ENCODE peak calls at places on chromosome 4, in six cellular contexts. One of them, this sample, is unnamed.

GRCh38 chr4:169417629-169418282 is 147.0 kb upstream of the SH3RF1 start:
- DNase-seq in foreskin fibroblast: no peak
- DNase-seq in fibroblast of lung: no peak
- DNase-seq in cardiac fibroblast: no peak
- DNase-seq in left cardiac atrium: no peak
- DNase-seq in HCT116: no peak
- DNase-seq in this sample: no peak

GRCh38 chr4:106201373-106201772 is 114.6 kb downstream of the TBCK start:
- DNase-seq in foreskin fibroblast: peak
- DNase-seq in fibroblast of lung: peak
- DNase-seq in cardiac fibroblast: peak
- DNase-seq in left cardiac atrium: no peak
- DNase-seq in HCT116: no peak
- DNase-seq in this sample: peak

GRCh38 chr4:143411527-143412480 is 75.1 kb downstream of the GAB1 start:
- DNase-seq in foreskin fibroblast: peak
- DNase-seq in fibroblast of lung: peak
- DNase-seq in cardiac fibroblast: peak
- DNase-seq in left cardiac atrium: no peak
- DNase-seq in HCT116: no peak
- DNase-seq in this sample: peak

GRCh38 chr4:3613980-3614730 is 81.9 kb upstream of the LRPAP1 start:
- DNase-seq in foreskin fibroblast: no peak
- DNase-seq in fibroblast of lung: no peak
- DNase-seq in cardiac fibroblast: peak
- DNase-seq in left cardiac atrium: no peak
- DNase-seq in HCT116: no peak
- DNase-seq in this sample: no peak

GRCh38 chr4:113747949-113748348 is 13.6 kb downstream of the CAMK2D start:
- DNase-seq in foreskin fibroblast: no peak
- DNase-seq in fibroblast of lung: no peak
- DNase-seq in cardiac fibroblast: no peak
- DNase-seq in left cardiac atrium: no peak
- DNase-seq in HCT116: no peak
- DNase-seq in this sample: no peak

GRCh38 chr4:168887809-168888208 is 122.2 kb downstream of the CBR4 start:
- DNase-seq in foreskin fibroblast: no peak
- DNase-seq in fibroblast of lung: no peak
- DNase-seq in cardiac fibroblast: no peak
- DNase-seq in left cardiac atrium: no peak
- DNase-seq in HCT116: no peak
- DNase-seq in this sample: peak

GRCh38 chr4:15777697-15778096 is 431 bp upstream of the CD38 start:
- DNase-seq in foreskin fibroblast: no peak
- DNase-seq in fibroblast of lung: no peak
- DNase-seq in cardiac fibroblast: no peak
- DNase-seq in left cardiac atrium: no peak
- DNase-seq in HCT116: no peak
- DNase-seq in this sample: no peak

GRCh38 chr4:10891866-10892265 is 207.3 kb upstream of the CLNK start:
- DNase-seq in foreskin fibroblast: no peak
- DNase-seq in fibroblast of lung: no peak
- DNase-seq in cardiac fibroblast: no peak
- DNase-seq in left cardiac atrium: no peak
- DNase-seq in HCT116: no peak
- DNase-seq in this sample: no peak

GRCh38 chr4:173520921-173521473 is 9.0 kb downstream of the HAND2 start:
- DNase-seq in foreskin fibroblast: no peak
- DNase-seq in fibroblast of lung: no peak
- DNase-seq in cardiac fibroblast: peak
- DNase-seq in left cardiac atrium: peak
- DNase-seq in HCT116: no peak
- DNase-seq in this sample: no peak

GRCh38 chr4:141730805-141731204 is 94.4 kb downstream of the IL15 start:
- DNase-seq in foreskin fibroblast: peak
- DNase-seq in fibroblast of lung: no peak
- DNase-seq in cardiac fibroblast: no peak
- DNase-seq in left cardiac atrium: no peak
- DNase-seq in HCT116: no peak
- DNase-seq in this sample: peak

GRCh38 chr4:150781108-150781663 is 199.2 kb downstream of the MAB21L2 start:
- DNase-seq in foreskin fibroblast: no peak
- DNase-seq in fibroblast of lung: no peak
- DNase-seq in cardiac fibroblast: no peak
- DNase-seq in left cardiac atrium: no peak
- DNase-seq in HCT116: no peak
- DNase-seq in this sample: no peak

GRCh38 chr4:118033148-118034060 is 882 bp upstream of the NDST3 start:
- DNase-seq in foreskin fibroblast: peak
- DNase-seq in fibroblast of lung: peak
- DNase-seq in cardiac fibroblast: peak
- DNase-seq in left cardiac atrium: peak
- DNase-seq in HCT116: peak
- DNase-seq in this sample: peak

GRCh38 chr4:186297013-186297645 is 31.1 kb downstream of the F11 start:
- DNase-seq in foreskin fibroblast: peak
- DNase-seq in fibroblast of lung: peak
- DNase-seq in cardiac fibroblast: peak
- DNase-seq in left cardiac atrium: no peak
- DNase-seq in HCT116: peak
- DNase-seq in this sample: peak

GRCh38 chr4:27684501-27685077 is 823.9 kb downstream of the STIM2 start:
- DNase-seq in foreskin fibroblast: peak
- DNase-seq in fibroblast of lung: peak
- DNase-seq in cardiac fibroblast: peak
- DNase-seq in left cardiac atrium: peak
- DNase-seq in HCT116: peak
- DNase-seq in this sample: peak

GRCh38 chr4:4256799-4257198 is 8.8 kb upstream of the TMEM128 start:
- DNase-seq in foreskin fibroblast: no peak
- DNase-seq in fibroblast of lung: no peak
- DNase-seq in cardiac fibroblast: no peak
- DNase-seq in left cardiac atrium: peak
- DNase-seq in HCT116: no peak
- DNase-seq in this sample: no peak

GRCh38 chr4:183729069-183729406 is 69.9 kb downstream of the TRAPPC11 start:
- DNase-seq in foreskin fibroblast: no peak
- DNase-seq in fibroblast of lung: no peak
- DNase-seq in cardiac fibroblast: no peak
- DNase-seq in left cardiac atrium: no peak
- DNase-seq in HCT116: no peak
- DNase-seq in this sample: no peak

GRCh38 chr4:122602277-122603142 is 18.4 kb downstream of the IL21 start:
- DNase-seq in foreskin fibroblast: peak
- DNase-seq in fibroblast of lung: peak
- DNase-seq in cardiac fibroblast: peak
- DNase-seq in left cardiac atrium: no peak
- DNase-seq in HCT116: peak
- DNase-seq in this sample: peak

GRCh38 chr4:84379881-84380618 is 119.0 kb downstream of the NKX6-1 start:
- DNase-seq in foreskin fibroblast: peak
- DNase-seq in fibroblast of lung: peak
- DNase-seq in cardiac fibroblast: peak
- DNase-seq in left cardiac atrium: no peak
- DNase-seq in HCT116: no peak
- DNase-seq in this sample: peak

GRCh38 chr4:5460106-5460801 is 248.1 kb downstream of the EVC2 start:
- DNase-seq in foreskin fibroblast: peak
- DNase-seq in fibroblast of lung: peak
- DNase-seq in cardiac fibroblast: peak
- DNase-seq in left cardiac atrium: no peak
- DNase-seq in HCT116: peak
- DNase-seq in this sample: peak

GRCh38 chr4:4408576-4409335 is 21.9 kb downstream of the NSG1 start:
- DNase-seq in foreskin fibroblast: no peak
- DNase-seq in fibroblast of lung: no peak
- DNase-seq in cardiac fibroblast: no peak
- DNase-seq in left cardiac atrium: no peak
- DNase-seq in HCT116: peak
- DNase-seq in this sample: no peak

GRCh38 chr4:47287735-47288134 is 175.8 kb downstream of the COMMD8 start:
- DNase-seq in foreskin fibroblast: peak
- DNase-seq in fibroblast of lung: peak
- DNase-seq in cardiac fibroblast: peak
- DNase-seq in left cardiac atrium: no peak
- DNase-seq in HCT116: no peak
- DNase-seq in this sample: peak

GRCh38 chr4:140095694-140096482 is 58.1 kb downstream of the MAML3 start:
- DNase-seq in foreskin fibroblast: peak
- DNase-seq in fibroblast of lung: peak
- DNase-seq in cardiac fibroblast: peak
- DNase-seq in left cardiac atrium: peak
- DNase-seq in HCT116: peak
- DNase-seq in this sample: peak

GRCh38 chr4:64598068-64598467 is 188.8 kb upstream of the TECRL start:
- DNase-seq in foreskin fibroblast: no peak
- DNase-seq in fibroblast of lung: no peak
- DNase-seq in cardiac fibroblast: no peak
- DNase-seq in left cardiac atrium: no peak
- DNase-seq in HCT116: no peak
- DNase-seq in this sample: no peak

GRCh38 chr4:17059192-17059634 is 160.8 kb upstream of the LDB2 start:
- DNase-seq in foreskin fibroblast: peak
- DNase-seq in fibroblast of lung: peak
- DNase-seq in cardiac fibroblast: peak
- DNase-seq in left cardiac atrium: no peak
- DNase-seq in HCT116: no peak
- DNase-seq in this sample: peak

GRCh38 chr4:109232666-109233065 is 69.8 kb downstream of the COL25A1 start:
- DNase-seq in foreskin fibroblast: peak
- DNase-seq in fibroblast of lung: no peak
- DNase-seq in cardiac fibroblast: no peak
- DNase-seq in left cardiac atrium: no peak
- DNase-seq in HCT116: no peak
- DNase-seq in this sample: no peak

GRCh38 chr4:22672519-22672918 is 20.2 kb upstream of the GBA3 start:
- DNase-seq in foreskin fibroblast: no peak
- DNase-seq in fibroblast of lung: no peak
- DNase-seq in cardiac fibroblast: no peak
- DNase-seq in left cardiac atrium: no peak
- DNase-seq in HCT116: no peak
- DNase-seq in this sample: no peak

GRCh38 chr4:81260443-81261102 is 45.6 kb upstream of the PRKG2 start:
- DNase-seq in foreskin fibroblast: no peak
- DNase-seq in fibroblast of lung: no peak
- DNase-seq in cardiac fibroblast: no peak
- DNase-seq in left cardiac atrium: no peak
- DNase-seq in HCT116: no peak
- DNase-seq in this sample: peak

GRCh38 chr4:3706565-3707422 is 59.4 kb upstream of the ADRA2C start:
- DNase-seq in foreskin fibroblast: no peak
- DNase-seq in fibroblast of lung: no peak
- DNase-seq in cardiac fibroblast: no peak
- DNase-seq in left cardiac atrium: no peak
- DNase-seq in HCT116: no peak
- DNase-seq in this sample: no peak

GRCh38 chr4:118340109-118340508 is 12.7 kb downstream of the PRSS12 start:
- DNase-seq in foreskin fibroblast: no peak
- DNase-seq in fibroblast of lung: no peak
- DNase-seq in cardiac fibroblast: no peak
- DNase-seq in left cardiac atrium: no peak
- DNase-seq in HCT116: no peak
- DNase-seq in this sample: no peak

GRCh38 chr4:53592686-53593641 is 1.7 kb upstream of the LNX1 start:
- DNase-seq in foreskin fibroblast: no peak
- DNase-seq in fibroblast of lung: no peak
- DNase-seq in cardiac fibroblast: peak
- DNase-seq in left cardiac atrium: peak
- DNase-seq in HCT116: no peak
- DNase-seq in this sample: no peak

GRCh38 chr4:66097271-66097670 is 427.0 kb upstream of the EPHA5 start:
- DNase-seq in foreskin fibroblast: no peak
- DNase-seq in fibroblast of lung: no peak
- DNase-seq in cardiac fibroblast: no peak
- DNase-seq in left cardiac atrium: no peak
- DNase-seq in HCT116: no peak
- DNase-seq in this sample: no peak

GRCh38 chr4:182521006-182521405 is 277.8 kb downstream of the TENM3 start:
- DNase-seq in foreskin fibroblast: no peak
- DNase-seq in fibroblast of lung: no peak
- DNase-seq in cardiac fibroblast: no peak
- DNase-seq in left cardiac atrium: no peak
- DNase-seq in HCT116: no peak
- DNase-seq in this sample: peak

GRCh38 chr4:38856046-38856445 is 571 bp downstream of the TLR6 start:
- DNase-seq in foreskin fibroblast: no peak
- DNase-seq in fibroblast of lung: no peak
- DNase-seq in cardiac fibroblast: no peak
- DNase-seq in left cardiac atrium: no peak
- DNase-seq in HCT116: no peak
- DNase-seq in this sample: no peak

GRCh38 chr4:113773756-113774155 is 12.2 kb upstream of the CAMK2D start:
- DNase-seq in foreskin fibroblast: no peak
- DNase-seq in fibroblast of lung: no peak
- DNase-seq in cardiac fibroblast: no peak
- DNase-seq in left cardiac atrium: no peak
- DNase-seq in HCT116: no peak
- DNase-seq in this sample: no peak

This sample was measured in EH.